ENCODE peak calls at places on chromosomes 1 and 21, in eight cellular contexts. One of them, this sample, is unnamed.

GRCh38 chr1:164417016-164417704 is 141.8 kb upstream of the PBX1 start:
- DNase-seq in GM06990: no peak
- DNase-seq in effector memory CD4-positive, alpha-beta T cell: no peak
- DNase-seq in globus pallidus: no peak
- DNase-seq in SW480: no peak
- DNase-seq in activated naive CD4-positive, alpha-beta T cell: no peak
- DNase-seq in renal cortical epithelial cell: no peak
- DNase-seq in NCI-H2029: no peak
- DNase-seq in this sample: no peak

GRCh38 chr1:23651069-23651808 is 40.4 kb upstream of the RPL11 start:
- DNase-seq in activated naive CD4-positive, alpha-beta T cell: no peak
- DNase-seq in effector memory CD4-positive, alpha-beta T cell: no peak
- DNase-seq in NCI-H2029: peak
- DNase-seq in globus pallidus: no peak
- DNase-seq in SW480: no peak
- DNase-seq in GM06990: no peak
- DNase-seq in renal cortical epithelial cell: peak
- DNase-seq in this sample: peak

GRCh38 chr1:69139007-69139406 is 428.7 kb upstream of the LRRC7 start:
- DNase-seq in renal cortical epithelial cell: no peak
- DNase-seq in GM06990: no peak
- DNase-seq in NCI-H2029: no peak
- DNase-seq in SW480: no peak
- DNase-seq in activated naive CD4-positive, alpha-beta T cell: no peak
- DNase-seq in globus pallidus: peak
- DNase-seq in effector memory CD4-positive, alpha-beta T cell: no peak
- DNase-seq in this sample: no peak

GRCh38 chr21:29436650-29437049 is 137.9 kb downstream of the BACH1 start:
- DNase-seq in GM06990: no peak
- DNase-seq in globus pallidus: no peak
- DNase-seq in SW480: no peak
- DNase-seq in effector memory CD4-positive, alpha-beta T cell: no peak
- DNase-seq in NCI-H2029: no peak
- DNase-seq in renal cortical epithelial cell: no peak
- DNase-seq in activated naive CD4-positive, alpha-beta T cell: no peak
- DNase-seq in this sample: no peak

GRCh38 chr1:118143828-118144227 is 41.2 kb downstream of the SPAG17 start:
- DNase-seq in globus pallidus: no peak
- DNase-seq in renal cortical epithelial cell: peak
- DNase-seq in activated naive CD4-positive, alpha-beta T cell: no peak
- DNase-seq in SW480: no peak
- DNase-seq in GM06990: no peak
- DNase-seq in effector memory CD4-positive, alpha-beta T cell: no peak
- DNase-seq in NCI-H2029: no peak
- DNase-seq in this sample: no peak

GRCh38 chr21:26777166-26777565 is 68.0 kb downstream of the ADAMTS1 start:
- DNase-seq in renal cortical epithelial cell: no peak
- DNase-seq in activated naive CD4-positive, alpha-beta T cell: no peak
- DNase-seq in NCI-H2029: no peak
- DNase-seq in SW480: no peak
- DNase-seq in effector memory CD4-positive, alpha-beta T cell: no peak
- DNase-seq in globus pallidus: no peak
- DNase-seq in GM06990: no peak
- DNase-seq in this sample: no peak

GRCh38 chr1:29408831-29409605 is 172.7 kb downstream of the PTPRU start:
- DNase-seq in SW480: no peak
- DNase-seq in effector memory CD4-positive, alpha-beta T cell: no peak
- DNase-seq in renal cortical epithelial cell: no peak
- DNase-seq in NCI-H2029: no peak
- DNase-seq in activated naive CD4-positive, alpha-beta T cell: no peak
- DNase-seq in GM06990: no peak
- DNase-seq in globus pallidus: no peak
- DNase-seq in this sample: no peak

GRCh38 chr1:239976130-239976968 is 115.3 kb upstream of the FMN2 start:
- DNase-seq in renal cortical epithelial cell: peak
- DNase-seq in effector memory CD4-positive, alpha-beta T cell: peak
- DNase-seq in GM06990: no peak
- DNase-seq in globus pallidus: peak
- DNase-seq in NCI-H2029: no peak
- DNase-seq in activated naive CD4-positive, alpha-beta T cell: no peak
- DNase-seq in SW480: peak
- DNase-seq in this sample: peak

GRCh38 chr1:21961337-21961736 is 15.5 kb upstream of the CELA3B start:
- DNase-seq in globus pallidus: no peak
- DNase-seq in GM06990: no peak
- DNase-seq in NCI-H2029: no peak
- DNase-seq in SW480: no peak
- DNase-seq in activated naive CD4-positive, alpha-beta T cell: no peak
- DNase-seq in effector memory CD4-positive, alpha-beta T cell: no peak
- DNase-seq in renal cortical epithelial cell: no peak
- DNase-seq in this sample: no peak

GRCh38 chr1:104264506-104264905 is 514.8 kb downstream of the AMY1C start:
- DNase-seq in renal cortical epithelial cell: no peak
- DNase-seq in globus pallidus: no peak
- DNase-seq in SW480: no peak
- DNase-seq in GM06990: no peak
- DNase-seq in activated naive CD4-positive, alpha-beta T cell: no peak
- DNase-seq in NCI-H2029: no peak
- DNase-seq in effector memory CD4-positive, alpha-beta T cell: no peak
- DNase-seq in this sample: no peak

GRCh38 chr1:28156821-28157220 is 19.7 kb downstream of the PTAFR start:
- DNase-seq in activated naive CD4-positive, alpha-beta T cell: no peak
- DNase-seq in SW480: no peak
- DNase-seq in globus pallidus: peak
- DNase-seq in effector memory CD4-positive, alpha-beta T cell: no peak
- DNase-seq in GM06990: no peak
- DNase-seq in NCI-H2029: no peak
- DNase-seq in renal cortical epithelial cell: no peak
- DNase-seq in this sample: no peak

GRCh38 chr1:201499795-201500669 is 6.9 kb downstream of the CSRP1 start:
- DNase-seq in GM06990: no peak
- DNase-seq in SW480: no peak
- DNase-seq in effector memory CD4-positive, alpha-beta T cell: no peak
- DNase-seq in NCI-H2029: no peak
- DNase-seq in globus pallidus: peak
- DNase-seq in renal cortical epithelial cell: no peak
- DNase-seq in activated naive CD4-positive, alpha-beta T cell: no peak
- DNase-seq in this sample: peak

GRCh38 chr1:63448741-63449140 is 74.3 kb downstream of the ITGB3BP start:
- DNase-seq in globus pallidus: no peak
- DNase-seq in SW480: no peak
- DNase-seq in renal cortical epithelial cell: no peak
- DNase-seq in NCI-H2029: no peak
- DNase-seq in activated naive CD4-positive, alpha-beta T cell: no peak
- DNase-seq in GM06990: no peak
- DNase-seq in effector memory CD4-positive, alpha-beta T cell: no peak
- DNase-seq in this sample: no peak

GRCh38 chr1:6727535-6727934 is 25.9 kb upstream of the DNAJC11 start:
- DNase-seq in renal cortical epithelial cell: peak
- DNase-seq in globus pallidus: peak
- DNase-seq in SW480: peak
- DNase-seq in activated naive CD4-positive, alpha-beta T cell: no peak
- DNase-seq in NCI-H2029: peak
- DNase-seq in GM06990: no peak
- DNase-seq in effector memory CD4-positive, alpha-beta T cell: peak
- DNase-seq in this sample: peak

GRCh38 chr1:3016641-3017439 is 4.4 kb upstream of the ACTRT2 start:
- DNase-seq in GM06990: no peak
- DNase-seq in renal cortical epithelial cell: no peak
- DNase-seq in activated naive CD4-positive, alpha-beta T cell: no peak
- DNase-seq in NCI-H2029: no peak
- DNase-seq in globus pallidus: no peak
- DNase-seq in SW480: no peak
- DNase-seq in effector memory CD4-positive, alpha-beta T cell: no peak
- DNase-seq in this sample: no peak

GRCh38 chr1:26290416-26291261 is 10.8 kb downstream of the SH3BGRL3 start:
- DNase-seq in globus pallidus: no peak
- DNase-seq in activated naive CD4-positive, alpha-beta T cell: no peak
- DNase-seq in GM06990: no peak
- DNase-seq in effector memory CD4-positive, alpha-beta T cell: no peak
- DNase-seq in NCI-H2029: no peak
- DNase-seq in renal cortical epithelial cell: no peak
- DNase-seq in SW480: no peak
- DNase-seq in this sample: no peak

GRCh38 chr1:202551683-202552082 is 158.6 kb downstream of the SYT2 start:
- DNase-seq in effector memory CD4-positive, alpha-beta T cell: no peak
- DNase-seq in GM06990: no peak
- DNase-seq in SW480: no peak
- DNase-seq in NCI-H2029: no peak
- DNase-seq in globus pallidus: no peak
- DNase-seq in activated naive CD4-positive, alpha-beta T cell: no peak
- DNase-seq in renal cortical epithelial cell: peak
- DNase-seq in this sample: no peak

GRCh38 chr1:180533571-180533987 is 25.2 kb upstream of the OVAAL start:
- DNase-seq in activated naive CD4-positive, alpha-beta T cell: no peak
- DNase-seq in renal cortical epithelial cell: peak
- DNase-seq in SW480: peak
- DNase-seq in effector memory CD4-positive, alpha-beta T cell: peak
- DNase-seq in NCI-H2029: peak
- DNase-seq in globus pallidus: peak
- DNase-seq in GM06990: peak
- DNase-seq in this sample: peak

GRCh38 chr1:156400191-156400920 is 31.3 kb downstream of the RHBG start:
- DNase-seq in effector memory CD4-positive, alpha-beta T cell: no peak
- DNase-seq in GM06990: no peak
- DNase-seq in renal cortical epithelial cell: no peak
- DNase-seq in NCI-H2029: no peak
- DNase-seq in activated naive CD4-positive, alpha-beta T cell: no peak
- DNase-seq in SW480: no peak
- DNase-seq in globus pallidus: peak
- DNase-seq in this sample: no peak

GRCh38 chr1:8333246-8333987 is 15.5 kb downstream of the SLC45A1 start:
- DNase-seq in SW480: no peak
- DNase-seq in GM06990: no peak
- DNase-seq in globus pallidus: no peak
- DNase-seq in activated naive CD4-positive, alpha-beta T cell: no peak
- DNase-seq in NCI-H2029: no peak
- DNase-seq in effector memory CD4-positive, alpha-beta T cell: no peak
- DNase-seq in renal cortical epithelial cell: no peak
- DNase-seq in this sample: no peak

GRCh38 chr1:216111842-216112241 is 311.4 kb downstream of the USH2A start:
- DNase-seq in globus pallidus: no peak
- DNase-seq in NCI-H2029: no peak
- DNase-seq in SW480: peak
- DNase-seq in GM06990: no peak
- DNase-seq in effector memory CD4-positive, alpha-beta T cell: no peak
- DNase-seq in activated naive CD4-positive, alpha-beta T cell: no peak
- DNase-seq in renal cortical epithelial cell: no peak
- DNase-seq in this sample: peak

GRCh38 chr1:19254416-19254815 is 2.8 kb downstream of the MRTO4 start:
- DNase-seq in GM06990: no peak
- DNase-seq in effector memory CD4-positive, alpha-beta T cell: no peak
- DNase-seq in globus pallidus: peak
- DNase-seq in renal cortical epithelial cell: no peak
- DNase-seq in SW480: no peak
- DNase-seq in activated naive CD4-positive, alpha-beta T cell: no peak
- DNase-seq in NCI-H2029: no peak
- DNase-seq in this sample: no peak

GRCh38 chr1:205267306-205267902 is 39.7 kb downstream of the TMCC2 start:
- DNase-seq in effector memory CD4-positive, alpha-beta T cell: no peak
- DNase-seq in renal cortical epithelial cell: no peak
- DNase-seq in globus pallidus: no peak
- DNase-seq in NCI-H2029: no peak
- DNase-seq in SW480: no peak
- DNase-seq in GM06990: no peak
- DNase-seq in activated naive CD4-positive, alpha-beta T cell: no peak
- DNase-seq in this sample: no peak

GRCh38 chr1:213138892-213139291 is 87.9 kb downstream of the RPS6KC1 start:
- DNase-seq in NCI-H2029: no peak
- DNase-seq in effector memory CD4-positive, alpha-beta T cell: no peak
- DNase-seq in GM06990: no peak
- DNase-seq in activated naive CD4-positive, alpha-beta T cell: no peak
- DNase-seq in renal cortical epithelial cell: no peak
- DNase-seq in globus pallidus: no peak
- DNase-seq in SW480: no peak
- DNase-seq in this sample: no peak

GRCh38 chr1:183559061-183559460 is 31.2 kb downstream of the NCF2 start:
- DNase-seq in effector memory CD4-positive, alpha-beta T cell: no peak
- DNase-seq in activated naive CD4-positive, alpha-beta T cell: no peak
- DNase-seq in SW480: no peak
- DNase-seq in globus pallidus: no peak
- DNase-seq in GM06990: no peak
- DNase-seq in NCI-H2029: no peak
- DNase-seq in renal cortical epithelial cell: no peak
- DNase-seq in this sample: no peak

GRCh38 chr1:177937931-177938330 is 31.9 kb downstream of the SEC16B start:
- DNase-seq in SW480: no peak
- DNase-seq in effector memory CD4-positive, alpha-beta T cell: no peak
- DNase-seq in renal cortical epithelial cell: peak
- DNase-seq in activated naive CD4-positive, alpha-beta T cell: no peak
- DNase-seq in NCI-H2029: no peak
- DNase-seq in GM06990: no peak
- DNase-seq in globus pallidus: no peak
- DNase-seq in this sample: no peak

GRCh38 chr1:244049142-244049968 is 1.7 kb upstream of the ZBTB18 start:
- DNase-seq in effector memory CD4-positive, alpha-beta T cell: peak
- DNase-seq in activated naive CD4-positive, alpha-beta T cell: no peak
- DNase-seq in globus pallidus: peak
- DNase-seq in GM06990: peak
- DNase-seq in SW480: peak
- DNase-seq in NCI-H2029: peak
- DNase-seq in renal cortical epithelial cell: no peak
- DNase-seq in this sample: no peak

GRCh38 chr1:47650205-47650604 is 212.4 kb downstream of the FOXD2 start:
- DNase-seq in NCI-H2029: peak
- DNase-seq in effector memory CD4-positive, alpha-beta T cell: no peak
- DNase-seq in globus pallidus: no peak
- DNase-seq in GM06990: no peak
- DNase-seq in SW480: peak
- DNase-seq in renal cortical epithelial cell: peak
- DNase-seq in activated naive CD4-positive, alpha-beta T cell: no peak
- DNase-seq in this sample: no peak

GRCh38 chr1:54347955-54348699 is 58.1 kb downstream of the SSBP3 start:
- DNase-seq in NCI-H2029: peak
- DNase-seq in SW480: peak
- DNase-seq in globus pallidus: no peak
- DNase-seq in activated naive CD4-positive, alpha-beta T cell: no peak
- DNase-seq in GM06990: no peak
- DNase-seq in renal cortical epithelial cell: peak
- DNase-seq in effector memory CD4-positive, alpha-beta T cell: no peak
- DNase-seq in this sample: no peak

GRCh38 chr1:152621993-152622392 is 910 bp downstream of the LCE3A start:
- DNase-seq in SW480: no peak
- DNase-seq in NCI-H2029: no peak
- DNase-seq in GM06990: no peak
- DNase-seq in effector memory CD4-positive, alpha-beta T cell: no peak
- DNase-seq in renal cortical epithelial cell: no peak
- DNase-seq in activated naive CD4-positive, alpha-beta T cell: no peak
- DNase-seq in globus pallidus: no peak
- DNase-seq in this sample: no peak

GRCh38 chr1:101137144-101138126 is 99.4 kb upstream of the S1PR1 start:
- DNase-seq in globus pallidus: no peak
- DNase-seq in renal cortical epithelial cell: peak
- DNase-seq in NCI-H2029: no peak
- DNase-seq in activated naive CD4-positive, alpha-beta T cell: no peak
- DNase-seq in GM06990: no peak
- DNase-seq in effector memory CD4-positive, alpha-beta T cell: no peak
- DNase-seq in SW480: no peak
- DNase-seq in this sample: no peak

GRCh38 chr1:58397187-58397820 is 149.2 kb downstream of the OMA1 start:
- DNase-seq in SW480: peak
- DNase-seq in globus pallidus: no peak
- DNase-seq in renal cortical epithelial cell: peak
- DNase-seq in GM06990: no peak
- DNase-seq in activated naive CD4-positive, alpha-beta T cell: no peak
- DNase-seq in NCI-H2029: no peak
- DNase-seq in effector memory CD4-positive, alpha-beta T cell: no peak
- DNase-seq in this sample: no peak

GRCh38 chr1:13723810-13724209 is 23.8 kb downstream of the PRDM2 start:
- DNase-seq in SW480: no peak
- DNase-seq in effector memory CD4-positive, alpha-beta T cell: no peak
- DNase-seq in activated naive CD4-positive, alpha-beta T cell: no peak
- DNase-seq in renal cortical epithelial cell: peak
- DNase-seq in GM06990: no peak
- DNase-seq in NCI-H2029: no peak
- DNase-seq in globus pallidus: no peak
- DNase-seq in this sample: no peak

GRCh38 chr1:236151739-236152424 is 9.5 kb downstream of the GPR137B start:
- DNase-seq in renal cortical epithelial cell: no peak
- DNase-seq in NCI-H2029: no peak
- DNase-seq in SW480: no peak
- DNase-seq in activated naive CD4-positive, alpha-beta T cell: no peak
- DNase-seq in effector memory CD4-positive, alpha-beta T cell: no peak
- DNase-seq in GM06990: no peak
- DNase-seq in globus pallidus: no peak
- DNase-seq in this sample: no peak